ENCODE peak calls at places on chromosomes 16 and 17, in four cellular contexts. R is iris pigment epithelial cell; Z is naive thymus-derived CD8-positive, alpha-beta T cell; H is stimulated activated CD8-positive, alpha-beta memory T cell treated with anti-CD3 and anti-CD28 coated beads, Interleukin-2, amount 100 ng/mL, for 48 hours. F is an unnamed sample.

GRCh38 chr16:4426021-4426684 is 485 bp downstream of the DNAJA3 start:
- DNase-seq in H (no peak), R (peak), Z (no peak), F (peak)

GRCh38 chr17:48522990-48523389 is 7.8 kb downstream of the HOXB1 start:
- DNase-seq in H (no peak), R (no peak), Z (no peak), F (no peak)

GRCh38 chr17:60615108-60615507 is 15.1 kb downstream of the PPM1D start:
- DNase-seq in R (no peak), H (no peak), Z (no peak), F (no peak)

GRCh38 chr17:81039854-81040758 is 5.2 kb downstream of the BAIAP2 start:
- DNase-seq in H (no peak), R (peak), Z (no peak), F (no peak)

GRCh38 chr16:1980026-1980769 is 1.1 kb downstream of the NOXO1 start:
- DNase-seq in H (no peak), R (no peak), Z (no peak), F (no peak)

GRCh38 chr17:41098476-41098875 is 534 bp upstream of the KRTAP4-8 start:
- DNase-seq in Z (no peak), H (no peak), R (peak), F (no peak)

GRCh38 chr17:52477824-52478614 is 319.5 kb upstream of the CA10 start:
- DNase-seq in Z (no peak), H (no peak), R (no peak), F (no peak)

GRCh38 chr17:35969558-35970442 is 11.5 kb downstream of the CCL16 start:
- DNase-seq in Z (peak), R (peak), H (peak), F (peak)

GRCh38 chr17:74274703-74275340 is 788 bp downstream of the DNAI2 start:
- DNase-seq in R (no peak), H (no peak), Z (no peak), F (no peak)

GRCh38 chr17:64326420-64327054 is 63.5 kb upstream of the TEX2 start:
- DNase-seq in H (no peak), R (peak), Z (no peak), F (no peak)

GRCh38 chr17:16911141-16911937 is 60.6 kb downstream of the TNFRSF13B start:
- DNase-seq in R (no peak), Z (no peak), H (no peak), F (no peak)

GRCh38 chr16:88839745-88840588 is 16.8 kb downstream of the GALNS start:
- DNase-seq in Z (no peak), R (no peak), H (no peak), F (no peak)

GRCh38 chr16:14321542-14321941 is 250.4 kb downstream of the MRTFB start:
- DNase-seq in Z (no peak), R (no peak), H (no peak), F (no peak)

GRCh38 chr17:75774471-75774987 is 9.5 kb upstream of the GALK1 start:
- DNase-seq in R (no peak), H (no peak), Z (no peak), F (no peak)

GRCh38 chr16:19330801-19331484 is 45.4 kb downstream of the CLEC19A start:
- DNase-seq in R (peak), H (no peak), Z (no peak), F (no peak)

GRCh38 chr17:76683011-76683755 is 27.6 kb downstream of the MXRA7 start:
- DNase-seq in R (no peak), Z (no peak), H (no peak), F (no peak)